ENCODE peak calls at places on chromosome 21, in eight cellular contexts. N is RWPE2, W is BE2C, G is testis, X is colonic mucosa, C is vagina, E is A673, T is heart left ventricle. A is an unnamed sample.
A peak's percentile ranks its signal among the peaks of the same experiment; 100 is the strongest.

GRCh38 chr21:34845521-34846213 is 176.9 kb downstream of the CLIC6 start:
- DNase-seq in N (no peak), W (no peak), G (no peak), X (peak; percentile 65), C (no peak), E (no peak), T (no peak), A (peak; percentile 64)

GRCh38 chr21:37939251-37939650 is 23.0 kb upstream of the KCNJ6 start:
- DNase-seq in N (no peak), W (no peak), G (no peak), X (peak; percentile 37), C (no peak), E (no peak), T (no peak), A (no peak)

GRCh38 chr21:36859744-36860501 is 106.5 kb downstream of the HLCS start:
- DNase-seq in N (peak; percentile 91), W (peak; percentile 49), G (peak; percentile 51), X (peak; percentile 91), C (no peak), E (peak; percentile 65), T (peak; percentile 86), A (peak; percentile 75)

GRCh38 chr21:43654806-43655489 is 4.3 kb downstream of the HSF2BP start:
- DNase-seq in N (no peak), W (no peak), G (no peak), X (no peak), C (no peak), E (no peak), T (no peak), A (no peak)

GRCh38 chr21:22609802-22610201 is 1611.6 kb downstream of the NCAM2 start:
- DNase-seq in N (no peak), W (no peak), G (no peak), X (no peak), C (no peak), E (no peak), T (no peak), A (no peak)

GRCh38 chr21:21200103-21200938 is 202.1 kb downstream of the NCAM2 start:
- DNase-seq in N (peak; percentile 61), W (no peak), G (peak; percentile 30), X (peak; percentile 26), C (no peak), E (peak; percentile 73), T (peak; percentile 62), A (peak; percentile 34)

GRCh38 chr21:38129711-38130110 is 127.1 kb upstream of the KCNJ15 start:
- DNase-seq in N (no peak), W (no peak), G (no peak), X (no peak), C (no peak), E (no peak), T (no peak), A (no peak)

GRCh38 chr21:16072692-16073091 is 342.9 kb downstream of the USP25 start:
- DNase-seq in N (no peak), W (no peak), G (no peak), X (no peak), C (no peak), E (peak; percentile 60), T (no peak), A (no peak)

GRCh38 chr21:26405735-26406361 is 167.2 kb downstream of the CYYR1 start:
- DNase-seq in N (no peak), W (peak; percentile 34), G (no peak), X (no peak), C (no peak), E (peak; percentile 59), T (no peak), A (no peak)

GRCh38 chr21:42807938-42808613 is 71.3 kb downstream of the WDR4 start:
- DNase-seq in N (no peak), W (no peak), G (no peak), X (no peak), C (no peak), E (no peak), T (no peak), A (no peak)

GRCh38 chr21:42991992-42992740 is 17.8 kb downstream of the PKNOX1 start:
- DNase-seq in N (no peak), W (no peak), G (no peak), X (peak; percentile 37), C (no peak), E (peak; percentile 53), T (peak; percentile 77), A (peak; percentile 61)

GRCh38 chr21:17679002-17679600 is 66.4 kb upstream of the BTG3 start:
- DNase-seq in N (no peak), W (peak; percentile 21), G (no peak), X (no peak), C (no peak), E (peak; percentile 61), T (peak; percentile 17), A (no peak)

GRCh38 chr21:45246535-45247320 is 41.0 kb downstream of the POFUT2 start:
- DNase-seq in N (no peak), W (no peak), G (no peak), X (no peak), C (no peak), E (no peak), T (no peak), A (no peak)

GRCh38 chr21:45249626-45250025 is 38.1 kb downstream of the POFUT2 start:
- DNase-seq in N (no peak), W (no peak), G (no peak), X (no peak), C (no peak), E (no peak), T (no peak), A (no peak)

GRCh38 chr21:45248893-45249381 is 38.8 kb downstream of the POFUT2 start:
- DNase-seq in N (peak; percentile 23), W (peak; percentile 49), G (peak; percentile 46), X (no peak), C (no peak), E (peak; percentile 32), T (no peak), A (no peak)

GRCh38 chr21:45250272-45250671 is 37.4 kb downstream of the POFUT2 start:
- DNase-seq in N (no peak), W (no peak), G (no peak), X (no peak), C (no peak), E (no peak), T (no peak), A (no peak)

DNA sequence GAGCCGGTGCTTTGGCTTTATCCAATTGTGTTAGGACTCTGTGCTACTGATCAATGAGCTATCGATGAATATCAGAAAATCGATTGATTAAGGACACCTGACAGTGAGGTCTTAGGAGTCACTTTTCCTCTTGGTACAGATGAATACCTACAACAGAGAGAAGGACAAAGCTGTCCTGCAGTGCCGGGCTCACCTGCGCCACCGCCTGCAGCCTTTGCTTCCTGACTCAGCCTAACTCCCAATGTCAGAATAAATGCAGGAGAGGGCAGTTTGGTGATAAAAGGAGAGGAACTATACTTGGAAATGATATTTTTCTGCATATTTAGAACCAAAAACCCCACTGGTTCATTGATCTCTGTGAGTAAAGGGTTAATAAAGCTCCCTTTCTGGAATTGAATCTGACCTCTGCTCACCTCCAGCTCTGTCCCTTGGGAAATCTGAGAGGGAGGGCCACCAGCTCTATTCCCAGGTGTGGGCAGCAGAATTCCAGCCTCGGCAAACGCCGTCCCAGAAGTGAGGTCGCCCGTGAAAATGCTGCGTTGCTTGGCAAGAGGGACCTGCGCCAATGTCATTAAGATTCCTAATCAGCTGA is 39.3 kb downstream of the POFUT2 start:
- DNase-seq in N (peak; percentile 24), W (no peak), G (no peak), X (no peak), C (no peak), E (no peak), T (no peak), A (no peak)
- H3K4me3 ChIP-seq in N (no peak overlapping the region), W (peak overlapping the region; percentile 55), G (no peak overlapping the region), X (no peak overlapping the region), C (peak overlapping the region; percentile 22), E (peak overlapping the region; percentile 21), T (peak overlapping the region; percentile 25), A (no peak overlapping the region)

GRCh38 chr21:41612674-41613250 is 104.8 kb upstream of the TMPRSS2 start:
- DNase-seq in N (peak; percentile 85), W (peak; percentile 52), G (peak; percentile 77), X (peak; percentile 65), C (no peak), E (peak; percentile 59), T (peak; percentile 65), A (peak; percentile 63)

GRCh38 chr21:41616063-41616591 is 108.2 kb upstream of the TMPRSS2 start:
- DNase-seq in N (no peak), W (no peak), G (no peak), X (no peak), C (no peak), E (no peak), T (no peak), A (no peak)

GRCh38 chr21:41613421-41613998 is 105.6 kb upstream of the TMPRSS2 start:
- DNase-seq in N (no peak), W (peak; percentile 23), G (no peak), X (no peak), C (no peak), E (no peak), T (no peak), A (no peak)

GRCh38 chr21:41614456-41615010 is 106.6 kb upstream of the TMPRSS2 start:
- DNase-seq in N (no peak), W (no peak), G (no peak), X (no peak), C (no peak), E (no peak), T (no peak), A (no peak)

DNA sequence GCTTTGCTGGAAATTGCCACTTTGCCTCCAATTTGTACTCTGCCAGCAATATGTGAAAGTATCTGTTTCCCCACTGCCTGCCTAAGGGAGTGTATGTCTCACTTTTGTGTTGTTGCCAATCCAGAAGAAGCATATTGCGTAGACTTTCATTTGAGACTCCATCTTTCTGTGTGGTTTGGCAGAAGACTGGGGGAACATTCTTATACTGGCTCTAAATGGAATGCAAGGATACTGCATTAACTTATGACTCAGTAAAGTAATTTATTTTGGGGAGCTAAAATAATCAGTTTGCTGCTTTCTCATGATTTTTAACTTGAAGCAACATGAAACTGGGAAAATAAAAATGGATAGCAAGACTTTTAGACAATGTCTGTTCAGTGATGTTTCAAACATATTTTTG is 107.7 kb upstream of the TMPRSS2 start:
- DNase-seq in N (no peak), W (no peak), G (no peak), X (no peak), C (no peak), E (no peak), T (no peak), A (no peak)
- H3K4me1 ChIP-seq in N (peaks cover 26% of the 10 kb centered on the region), W (no peaks in the 10 kb centered on the region), G (peaks cover 12% of the 10 kb centered on the region), X (peaks cover 12% of the 10 kb centered on the region), C (peaks cover 51% of the 10 kb centered on the region), E (peaks cover 8% of the 10 kb centered on the region), T (peaks cover 11% of the 10 kb centered on the region), A (no peaks in the 10 kb centered on the region)

GRCh38 chr21:44800103-44800502 is 1.5 kb downstream of the UBE2G2 start:
- DNase-seq in N (no peak), W (peak; percentile 62), G (no peak), X (peak; percentile 63), C (no peak), E (peak; percentile 71), T (no peak), A (no peak)
- TF ChIP-seq CTCF in N (peak; percentile 66), W (peak; percentile 71), G (no peak), X (peak; percentile 47), C (no peak), E (peak; percentile 73), T (peak; percentile 36), A (no peak)

GRCh38 chr21:30243691-30244090 is 27.8 kb upstream of the CLDN8 start:
- DNase-seq in N (no peak), W (no peak), G (no peak), X (no peak), C (no peak), E (no peak), T (no peak), A (no peak)

GRCh38 chr21:30238168-30238567 is 22.3 kb upstream of the CLDN8 start:
- DNase-seq in N (no peak), W (no peak), G (no peak), X (no peak), C (no peak), E (no peak), T (no peak), A (no peak)

GRCh38 chr21:30240661-30241060 is 24.8 kb upstream of the CLDN8 start:
- DNase-seq in N (no peak), W (no peak), G (no peak), X (no peak), C (no peak), E (no peak), T (no peak), A (no peak)
- H3K4me3 ChIP-seq in N (no peak overlapping the region), W (no peak overlapping the region), G (no peak overlapping the region), X (no peak overlapping the region), C (no peak overlapping the region), E (no peak overlapping the region), T (no peak overlapping the region), A (no peak overlapping the region)

A was measured in lung.